ENCODE peak calls at places on chromosomes 4 and X, in six cellular contexts. E is HFFc6; C is non-pigmented ciliary epithelial cell; B is stimulated activated CD8-positive, alpha-beta memory T cell treated with anti-CD3 and anti-CD28 coated beads, Interleukin-15, amount 100 ng/mL, for 1 hour; K is kidney; G is SW480. I is an unnamed sample.

GRCh38 chr4:89681219-89681618 is 155.7 kb downstream of the SNCA start:
- DNase-seq in K (no peak), B (no peak), C (no peak), E (no peak), G (peak; percentile 54), I (no peak)

GRCh38 chrX:155767101-155767878 is 113.9 kb upstream of the VAMP7 start:
- DNase-seq in K (peak; percentile 71), E (peak; percentile 18), B (no peak), C (peak; percentile 45), G (peak; percentile 40), I (peak; percentile 77)

GRCh38 chrX:121635141-121635540 is 587.7 kb downstream of the GLUD2 start:
- DNase-seq in C (no peak), B (no peak), G (no peak), E (no peak), K (no peak), I (no peak)

GRCh38 chrX:136768469-136769084 is 12.2 kb downstream of the ARHGEF6 start:
- DNase-seq in G (no peak), C (peak; percentile 67), K (peak; percentile 72), B (no peak), E (peak; percentile 93), I (no peak)

GRCh38 chr4:86594559-86595425 is 677 bp downstream of the PTPN13 start:
- DNase-seq in G (peak; percentile 65), K (peak; percentile 78), B (no peak), C (no peak), E (peak; percentile 89), I (peak; percentile 36)

GRCh38 chr4:7646384-7647061 is 211.8 kb upstream of the PSAPL1 start:
- DNase-seq in K (peak; percentile 52), C (no peak), E (no peak), B (peak; percentile 6), G (no peak), I (no peak)

GRCh38 chr4:54065282-54066087 is 1.1 kb upstream of the CHIC2 start:
- DNase-seq in G (no peak), C (no peak), B (no peak), K (no peak), E (peak; percentile 45), I (no peak)

GRCh38 chr4:78757574-78757973 is 18.6 kb upstream of the BMP2K start:
- DNase-seq in B (no peak), E (no peak), G (no peak), K (no peak), C (no peak), I (no peak)

GRCh38 chr4:148006025-148006424 is 274.1 kb downstream of the ARHGAP10 start:
- DNase-seq in E (no peak), B (no peak), G (no peak), C (no peak), K (no peak), I (no peak)

GRCh38 chr4:161577604-161578301 is 586.0 kb downstream of the FSTL5 start:
- DNase-seq in E (no peak), K (no peak), C (peak; percentile 45), B (no peak), G (peak; percentile 1), I (no peak)

GRCh38 chrX:26851981-26852380 is 611.2 kb downstream of the PPP4R3C start:
- DNase-seq in E (no peak), C (no peak), B (no peak), K (no peak), G (peak; percentile 6), I (no peak)

GRCh38 chr4:26860922-26861433 is 337 bp downstream of the STIM2 start:
- DNase-seq in E (peak; percentile 47), C (no peak), B (no peak), K (peak; percentile 89), G (no peak), I (peak; percentile 26)

GRCh38 chr4:182454440-182455013 is 211.3 kb downstream of the TENM3 start:
- DNase-seq in B (no peak), K (no peak), E (no peak), C (no peak), G (no peak), I (no peak)